ENCODE peak calls at places on chromosomes 11 and 22, in seven cellular contexts. F is ovary, T is stomach, Q is tibial nerve, A is H1, C is transverse colon, G is A549. X is an unnamed sample.

GRCh38 chr11:44999068-44999467 is 48.4 kb upstream of the TP53I11 start:
- DNase-seq in C (no peak), Q (no peak), F (no peak), A (no peak), T (no peak), G (no peak), X (no peak)

GRCh38 chr11:58567889-58568512 is 7.7 kb downstream of the LPXN start:
- DNase-seq in A (peak; percentile 29), C (peak; percentile 65), Q (no peak), G (peak; percentile 68), T (peak; percentile 59), F (peak; percentile 46), X (peak; percentile 58)

GRCh38 chr22:17085277-17086091 is 684 bp downstream of the IL17RA start:
- DNase-seq in A (no peak), T (peak; percentile 47), Q (no peak), C (peak; percentile 49), F (no peak), G (no peak), X (peak; percentile 92)

GRCh38 chr11:130040281-130040940 is 29.3 kb upstream of the APLP2 start:
- DNase-seq in F (no peak), C (no peak), G (no peak), T (no peak), A (no peak), Q (no peak), X (no peak)

GRCh38 chr22:47839586-47840245 is 1077.3 kb downstream of the TBC1D22A start:
- DNase-seq in G (no peak), T (no peak), A (no peak), F (no peak), Q (no peak), C (no peak), X (no peak)

GRCh38 chr11:7545611-7546010 is 31.8 kb downstream of the PPFIBP2 start:
- DNase-seq in Q (no peak), C (no peak), G (no peak), F (no peak), T (no peak), A (no peak), X (no peak)

GRCh38 chr11:7511405-7511804 is 2.4 kb upstream of the PPFIBP2 start:
- DNase-seq in T (peak; percentile 80), Q (peak; percentile 30), F (peak; percentile 60), G (no peak), C (peak; percentile 53), A (no peak), X (no peak)

GRCh38 chr11:118117790-118118601 is 31.2 kb upstream of the SMIM35 start:
- DNase-seq in F (no peak), C (no peak), T (no peak), A (no peak), G (no peak), Q (no peak), X (no peak)

GRCh38 chr11:31233425-31233824 is 136.1 kb downstream of the DCDC1 start:
- DNase-seq in Q (no peak), C (no peak), T (no peak), A (no peak), F (no peak), G (peak; percentile 52), X (no peak)

GRCh38 chr22:31730344-31730711 is 19.6 kb downstream of the PRR14L start:
- DNase-seq in C (no peak), A (no peak), F (no peak), G (no peak), T (no peak), Q (no peak), X (no peak)

GRCh38 chr11:58580311-58580710 is 1.4 kb downstream of the ZFP91 start:
- DNase-seq in A (no peak), Q (no peak), G (no peak), C (no peak), F (no peak), T (no peak), X (no peak)

GRCh38 chr11:3189193-3189843 is 24.2 kb upstream of the OSBPL5 start:
- DNase-seq in F (no peak), A (peak; percentile 53), C (no peak), Q (no peak), T (no peak), G (no peak), X (peak; percentile 22)

GRCh38 chr11:507727-508515 is 879 bp upstream of the RNH1 start:
- DNase-seq in A (no peak), F (peak; percentile 59), T (no peak), C (no peak), G (no peak), Q (no peak), X (peak; percentile 56)

GRCh38 chr11:117822522-117823033 is 2.0 kb downstream of the FXYD2 start:
- DNase-seq in F (no peak), Q (no peak), C (peak; percentile 4), T (no peak), G (no peak), A (no peak), X (no peak)

GRCh38 chr11:13262096-13262495 is 15.5 kb upstream of the BMAL1 start:
- DNase-seq in A (no peak), G (no peak), T (no peak), C (no peak), F (no peak), Q (no peak), X (no peak)

GRCh38 chr22:46056169-46057041 is 79.4 kb upstream of the WNT7B start:
- DNase-seq in A (no peak), C (peak; percentile 14), T (peak; percentile 55), F (peak; percentile 65), Q (peak; percentile 34), G (no peak), X (peak; percentile 78)

GRCh38 chr22:48239461-48240164 is 1477.2 kb downstream of the TBC1D22A start:
- DNase-seq in T (peak; percentile 21), A (no peak), C (no peak), F (no peak), Q (no peak), G (no peak), X (no peak)

GRCh38 chr11:26199341-26199740 is 132.6 kb upstream of the ANO3 start:
- DNase-seq in G (no peak), Q (no peak), C (no peak), T (no peak), F (no peak), A (no peak), X (no peak)

GRCh38 chr22:25364281-25364680 is 144.8 kb downstream of the CRYBB2 start:
- DNase-seq in C (peak; percentile 23), Q (peak; percentile 4), F (peak; percentile 29), A (no peak), G (no peak), T (no peak), X (no peak)

GRCh38 chr11:13338437-13339069 is 61.0 kb downstream of the BMAL1 start:
- DNase-seq in Q (no peak), F (no peak), A (no peak), T (no peak), G (peak; percentile 89), C (no peak), X (peak; percentile 35)

GRCh38 chr11:23233075-23233474 is 372.8 kb upstream of the CCDC179 start:
- DNase-seq in G (no peak), Q (no peak), C (no peak), A (no peak), T (no peak), F (no peak), X (no peak)

GRCh38 chr22:44099696-44100095 is 75.6 kb downstream of the PARVB start:
- DNase-seq in G (no peak), Q (no peak), A (no peak), C (no peak), F (peak; percentile 27), T (no peak), X (no peak)

DNA sequence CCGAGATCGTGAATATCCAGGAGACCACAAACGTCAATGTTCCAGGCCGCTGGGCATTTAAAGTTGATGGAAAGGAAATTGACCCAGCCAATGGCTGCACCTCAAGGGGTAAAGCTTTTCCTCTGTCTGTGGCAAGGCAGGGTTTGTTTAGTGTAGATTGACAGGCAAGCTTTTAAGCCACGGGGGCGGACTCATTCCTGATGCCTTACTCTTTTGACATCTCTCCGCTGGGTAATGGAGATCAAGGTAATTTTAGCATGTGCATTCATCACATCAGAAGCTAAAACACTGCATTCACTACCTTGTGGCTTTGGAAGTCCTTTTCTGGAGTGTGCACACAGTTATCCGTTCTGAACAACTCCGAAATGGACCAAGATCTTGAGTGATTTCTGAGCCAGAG is 12.6 kb downstream of the TECTA start:
- DNase-seq in G (no peak), F (no peak), C (no peak), T (no peak), Q (no peak), A (no peak), X (no peak)
- TF ChIP-seq EP300 in G (no peak), F (no peak), C (no peak), T (no peak), Q (no peak), A (no peak), X (no peak)

GRCh38 chr22:39832627-39833074 is 60.9 kb downstream of the ENTHD1 start:
- DNase-seq in Q (no peak), T (no peak), F (no peak), A (no peak), G (no peak), C (no peak), X (no peak)
- TF ChIP-seq POLR2A in Q (no peak), T (no peak), F (no peak), A (no peak), G (no peak), C (no peak), X (no peak)

GRCh38 chr11:10606536-10607208 is 38.2 kb upstream of the LYVE1 start:
- DNase-seq in F (no peak), G (no peak), Q (no peak), A (no peak), T (no peak), C (no peak), X (no peak)

GRCh38 chr11:10605941-10606381 is 37.5 kb upstream of the LYVE1 start:
- DNase-seq in T (peak; percentile 46), C (peak; percentile 49), G (no peak), A (no peak), Q (no peak), F (peak; percentile 71), X (peak; percentile 89)

GRCh38 chr11:10603721-10604297 is 35.3 kb upstream of the LYVE1 start:
- DNase-seq in T (no peak), A (no peak), G (no peak), F (no peak), C (no peak), Q (no peak), X (no peak)

GRCh38 chr11:10604340-10604748 is 35.9 kb upstream of the LYVE1 start:
- DNase-seq in A (no peak), F (peak; percentile 69), Q (peak; percentile 38), T (no peak), C (peak; percentile 40), G (no peak), X (peak; percentile 51)

DNA sequence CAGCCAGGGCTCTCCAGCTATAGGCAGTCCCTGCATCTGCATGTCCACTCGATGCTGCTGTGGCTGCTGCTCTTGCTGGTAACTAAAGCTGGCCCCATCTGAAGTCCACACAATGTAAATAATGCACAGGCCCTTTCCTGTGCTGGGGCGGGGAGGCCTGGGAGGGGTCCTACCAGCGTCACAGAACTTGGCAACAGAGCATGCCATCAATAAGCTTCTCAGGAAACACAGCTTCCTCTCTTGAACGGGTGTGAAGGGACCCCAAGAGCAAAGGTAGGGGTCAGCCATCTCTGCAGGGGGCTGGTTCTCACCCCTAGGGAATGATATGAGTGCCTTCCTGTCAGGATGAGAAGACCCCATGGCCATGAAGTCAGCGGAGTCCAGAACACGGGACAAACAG is 39.0 kb upstream of the LYVE1 start:
- DNase-seq in C (no peak), G (no peak), F (no peak), Q (no peak), A (no peak), T (no peak), X (no peak)
- H3K27ac ChIP-seq in C (peak overlapping the region; percentile 52), G (no peak overlapping the region), F (no peak overlapping the region), Q (peak overlapping the region; percentile 41), A (no peak overlapping the region), T (no peak overlapping the region), X (peak overlapping the region; percentile 81)

GRCh38 chr11:115980747-115981475 is 476.7 kb upstream of the CADM1 start:
- DNase-seq in F (no peak), A (no peak), Q (no peak), C (no peak), G (no peak), T (no peak), X (no peak)
- TF ChIP-seq EP300 in F (no peak), A (no peak), Q (no peak), C (no peak), G (no peak), T (no peak), X (no peak)

X was measured in upper lobe of left lung.